ENCODE peak calls at places on chromosome 13, in ten cellular contexts. Q, T, A, B, L, W, X, N, R and I are unnamed samples.

GRCh38 chr13:106350208-106350607 is 185.3 kb downstream of the EFNB2 start:
- DNase-seq in Q (no peak), T (no peak), A (no peak), B (no peak), L (no peak), W (no peak), X (no peak), N (no peak), R (no peak), I (no peak)

GRCh38 chr13:74063533-74064100 is 70.6 kb downstream of the KLF12 start:
- DNase-seq in Q (no peak), T (no peak), A (no peak), B (no peak), L (no peak), W (no peak), X (no peak), N (no peak), R (no peak), I (no peak)

GRCh38 chr13:92354583-92354982 is 872.0 kb upstream of the GPC6 start:
- DNase-seq in Q (no peak), T (no peak), A (no peak), B (no peak), L (no peak), W (no peak), X (no peak), N (no peak), R (no peak), I (no peak)

GRCh38 chr13:75186384-75186783 is 295.6 kb downstream of the TBC1D4 start:
- DNase-seq in Q (no peak), T (no peak), A (no peak), B (no peak), L (no peak), W (no peak), X (no peak), N (no peak), R (no peak), I (no peak)

GRCh38 chr13:51849145-51850101 is 4.4 kb upstream of the TMEM272 start:
- DNase-seq in Q (no peak), T (no peak), A (no peak), B (peak), L (no peak), W (peak), X (no peak), N (no peak), R (peak), I (no peak)

GRCh38 chr13:112481458-112481857 is 105.3 kb downstream of the SPACA7 start:
- DNase-seq in Q (no peak), T (peak), A (no peak), B (no peak), L (no peak), W (no peak), X (no peak), N (no peak), R (no peak), I (no peak)

GRCh38 chr13:35891486-35891885 is 239.7 kb downstream of the DCLK1 start:
- DNase-seq in Q (no peak), T (no peak), A (no peak), B (no peak), L (no peak), W (no peak), X (no peak), N (no peak), R (no peak), I (no peak)

GRCh38 chr13:111413407-111414187 is 93.2 kb downstream of the TEX29 start:
- DNase-seq in Q (no peak), T (no peak), A (no peak), B (no peak), L (no peak), W (no peak), X (no peak), N (no peak), R (no peak), I (no peak)

GRCh38 chr13:22800726-22801401 is 379.9 kb upstream of the SGCG start:
- DNase-seq in Q (no peak), T (peak), A (peak), B (peak), L (peak), W (no peak), X (no peak), N (peak), R (no peak), I (no peak)

GRCh38 chr13:73657821-73658540 is 476.2 kb downstream of the KLF12 start:
- DNase-seq in Q (no peak), T (peak), A (peak), B (peak), L (peak), W (no peak), X (no peak), N (peak), R (no peak), I (no peak)

GRCh38 chr13:77698211-77699058 is 948 bp downstream of the SLAIN1 start:
- DNase-seq in Q (peak), T (peak), A (no peak), B (peak), L (peak), W (peak), X (no peak), N (no peak), R (peak), I (no peak)

GRCh38 chr13:94858856-94859811 is 146.8 kb upstream of the SOX21 start:
- DNase-seq in Q (peak), T (peak), A (peak), B (peak), L (peak), W (peak), X (no peak), N (peak), R (no peak), I (no peak)

GRCh38 chr13:19181621-19182485 is at the start of gene TUBA3C:
- DNase-seq in Q (no peak), T (no peak), A (no peak), B (peak), L (no peak), W (no peak), X (no peak), N (no peak), R (no peak), I (no peak)

GRCh38 chr13:85091835-85092234 is 707.4 kb downstream of the SLITRK6 start:
- DNase-seq in Q (no peak), T (no peak), A (no peak), B (no peak), L (no peak), W (no peak), X (no peak), N (no peak), R (no peak), I (no peak)
- H3K4me3 ChIP-seq in Q (no peak), T (no peak), A (no peak), B (no peak), L (no peak), W (no peak), X (no peak), N (no peak), R (no peak), I (no peak)

GRCh38 chr13:47033216-47033615 is 136.4 kb upstream of the HTR2A start:
- DNase-seq in Q (no peak), T (peak), A (no peak), B (no peak), L (no peak), W (no peak), X (no peak), N (no peak), R (no peak), I (no peak)
- H3K4me3 ChIP-seq in Q (no peak), T (peak), A (no peak), B (no peak), L (no peak), W (no peak), X (peak), N (no peak), R (no peak), I (peak)

DNA sequence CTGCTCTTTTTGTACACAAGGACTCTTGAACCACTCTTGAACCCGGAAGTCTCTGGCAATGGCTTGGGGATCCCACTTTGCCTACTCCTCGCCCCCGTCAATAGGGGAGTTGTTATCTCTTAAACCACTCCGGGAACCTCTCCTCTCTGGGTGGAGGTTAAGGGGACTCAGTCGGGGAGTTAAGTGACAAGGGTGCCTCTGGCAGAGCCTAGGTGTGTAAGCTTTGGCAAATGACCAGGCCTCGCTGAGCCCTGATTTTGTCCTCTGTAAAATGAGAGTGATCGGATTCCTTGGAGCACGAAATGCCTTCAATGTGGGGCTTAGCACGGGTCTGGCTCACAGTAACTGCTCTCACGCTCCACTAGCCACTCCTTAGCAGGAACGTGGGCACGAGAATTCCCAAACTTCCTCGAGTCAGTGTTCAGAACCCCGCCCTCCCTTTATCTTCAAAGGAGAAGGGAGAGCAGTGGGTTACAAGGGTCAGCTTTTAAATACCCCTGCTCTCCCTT is 193.3 kb downstream of the KATNAL1 start:
- DNase-seq in Q (no peak), T (peak), A (no peak), B (peak), L (no peak), W (peak), X (no peak), N (no peak), R (peak), I (no peak)
- H3K4me3 ChIP-seq in Q (no peak), T (peak), A (peak), B (peak), L (no peak), W (peak), X (no peak), N (peak), R (peak), I (peak)

GRCh38 chr13:25175431-25175830 is 3.3 kb upstream of the AMER2 start:
- DNase-seq in Q (no peak), T (no peak), A (no peak), B (no peak), L (no peak), W (no peak), X (no peak), N (no peak), R (no peak), I (no peak)
- H3K4me3 ChIP-seq in Q (no peak), T (no peak), A (no peak), B (no peak), L (no peak), W (no peak), X (no peak), N (no peak), R (no peak), I (no peak)

GRCh38 chr13:97978661-97979450 is 25.4 kb downstream of the IPO5 start:
- DNase-seq in Q (no peak), T (peak), A (no peak), B (no peak), L (no peak), W (peak), X (no peak), N (no peak), R (no peak), I (no peak)

GRCh38 chr13:97979556-97979955 is 26.1 kb downstream of the IPO5 start:
- DNase-seq in Q (no peak), T (no peak), A (no peak), B (no peak), L (no peak), W (no peak), X (no peak), N (no peak), R (no peak), I (no peak)

GRCh38 chr13:97977376-97977705 is 23.9 kb downstream of the IPO5 start:
- DNase-seq in Q (no peak), T (no peak), A (no peak), B (no peak), L (no peak), W (no peak), X (no peak), N (no peak), R (peak), I (no peak)

GRCh38 chr13:97976551-97977375 is 23.3 kb downstream of the IPO5 start:
- DNase-seq in Q (peak), T (no peak), A (no peak), B (peak), L (peak), W (no peak), X (no peak), N (peak), R (no peak), I (no peak)

GRCh38 chr13:97977982-97978381 is 24.5 kb downstream of the IPO5 start:
- DNase-seq in Q (no peak), T (no peak), A (no peak), B (no peak), L (no peak), W (no peak), X (no peak), N (no peak), R (no peak), I (no peak)
- H3K4me3 ChIP-seq in Q (no peak), T (peak), A (no peak), B (no peak), L (no peak), W (peak), X (peak), N (peak), R (peak), I (peak)

GRCh38 chr13:46052314-46053161 is at the start of gene ZC3H13:
- DNase-seq in Q (peak), T (peak), A (peak), B (peak), L (peak), W (peak), X (peak), N (peak), R (peak), I (peak)
- H3K4me3 ChIP-seq in Q (peak), T (peak), A (peak), B (peak), L (peak), W (peak), X (peak), N (peak), R (peak), I (peak)

DNA sequence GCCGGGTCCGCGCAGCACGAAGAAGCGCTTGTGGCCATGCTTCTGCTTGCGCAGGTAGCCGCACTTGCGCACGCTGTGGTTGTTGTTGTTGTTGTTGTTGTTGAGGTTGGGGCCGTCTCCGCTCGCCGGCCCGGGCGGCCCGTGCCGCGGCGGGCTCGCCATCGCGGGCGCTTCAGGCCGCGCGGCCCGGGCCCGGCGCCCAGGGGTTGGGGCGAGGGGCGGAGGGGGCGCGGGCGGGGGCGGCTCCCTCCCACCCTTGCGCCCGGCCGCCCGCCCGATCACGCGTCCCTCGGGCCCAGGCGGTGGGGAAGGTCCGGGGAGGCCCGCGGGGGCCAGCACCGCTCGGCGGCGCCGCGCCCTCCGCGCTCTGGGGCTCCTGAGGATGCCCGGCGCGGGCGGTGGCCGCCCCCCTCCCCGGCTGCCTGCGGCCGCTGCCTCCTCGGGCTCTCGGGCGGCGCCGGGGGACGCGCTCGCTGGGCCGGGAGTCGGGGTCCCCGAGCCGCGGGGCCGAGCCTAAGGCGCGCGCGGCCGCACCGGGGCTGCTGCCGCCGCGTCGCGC is 412 bp downstream of the IRS2 start:
- DNase-seq in Q (no peak), T (no peak), A (no peak), B (peak), L (no peak), W (no peak), X (no peak), N (no peak), R (no peak), I (no peak)
- H3K4me3 ChIP-seq in Q (peak), T (peak), A (peak), B (peak), L (peak), W (peak), X (peak), N (peak), R (peak), I (peak)

GRCh38 chr13:33202644-33203169 is 82.8 kb downstream of the STARD13 start:
- DNase-seq in Q (no peak), T (no peak), A (no peak), B (no peak), L (no peak), W (no peak), X (no peak), N (no peak), R (no peak), I (no peak)
- H3K4me3 ChIP-seq in Q (no peak), T (no peak), A (no peak), B (no peak), L (no peak), W (no peak), X (no peak), N (no peak), R (no peak), I (no peak)

GRCh38 chr13:24162604-24163003 is 2.1 kb downstream of the SPATA13 start:
- DNase-seq in Q (no peak), T (no peak), A (no peak), B (no peak), L (no peak), W (peak), X (no peak), N (no peak), R (no peak), I (no peak)

GRCh38 chr13:24159362-24159761 is 1.2 kb upstream of the SPATA13 start:
- DNase-seq in Q (no peak), T (no peak), A (no peak), B (no peak), L (no peak), W (no peak), X (no peak), N (no peak), R (no peak), I (no peak)

GRCh38 chr13:24161980-24162517 is 1.5 kb downstream of the SPATA13 start:
- DNase-seq in Q (no peak), T (no peak), A (no peak), B (no peak), L (no peak), W (no peak), X (no peak), N (no peak), R (no peak), I (no peak)

GRCh38 chr13:24161010-24161775 is 673 bp downstream of the SPATA13 start:
- DNase-seq in Q (peak), T (no peak), A (peak), B (peak), L (peak), W (peak), X (no peak), N (no peak), R (peak), I (no peak)

DNA sequence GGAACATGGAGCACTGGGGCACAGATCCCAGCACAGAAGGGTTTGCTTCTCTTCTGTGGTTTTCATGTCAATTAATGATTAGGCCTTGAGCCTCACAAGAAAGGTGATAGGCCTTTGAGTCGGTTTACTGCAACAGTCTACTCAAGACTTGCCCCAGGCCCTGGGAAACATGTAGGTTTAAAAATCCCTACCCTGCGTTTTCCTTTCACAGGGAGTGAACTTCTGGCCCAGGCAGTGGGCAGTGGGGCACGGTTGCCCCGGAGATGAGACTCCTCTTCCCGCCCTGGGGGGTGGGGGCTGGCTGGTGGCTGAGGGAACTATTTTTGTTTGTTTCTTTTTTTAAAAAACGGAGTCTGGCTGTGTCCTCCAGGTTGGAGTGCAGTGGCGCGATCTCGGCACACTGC is 597 bp upstream of the SPATA13 start:
- DNase-seq in Q (peak), T (no peak), A (no peak), B (no peak), L (no peak), W (peak), X (no peak), N (no peak), R (no peak), I (no peak)
- H3K4me3 ChIP-seq in Q (peak), T (peak), A (peak), B (peak), L (no peak), W (peak), X (peak), N (peak), R (peak), I (peak)

GRCh38 chr13:66069570-66069969 is 1160.6 kb downstream of the PCDH9 start:
- DNase-seq in Q (no peak), T (no peak), A (no peak), B (no peak), L (no peak), W (no peak), X (no peak), N (no peak), R (peak), I (no peak)
- H3K4me3 ChIP-seq in Q (no peak), T (no peak), A (no peak), B (no peak), L (no peak), W (no peak), X (no peak), N (no peak), R (no peak), I (no peak)